ENCODE peak calls at places on chromosomes 2 and 18, in four cellular contexts. Q is tibial artery, R is left ventricle myocardium inferior, I is cardiac muscle cell. J is an unnamed sample.

GRCh38 chr2:196427996-196428634 is 211.4 kb upstream of the CCDC150 start:
- DNase-seq in Q (no peak), R (no peak), I (no peak), J (no peak)

GRCh38 chr2:186617186-186617585 is 27.3 kb downstream of the ITGAV start:
- DNase-seq in Q (no peak), R (no peak), I (no peak), J (no peak)

GRCh38 chr18:68723539-68723938 is 8.6 kb upstream of the TMX3 start:
- DNase-seq in Q (no peak), R (no peak), I (peak; percentile 31), J (no peak)

GRCh38 chr2:64260817-64261216 is 116.6 kb upstream of the PELI1 start:
- DNase-seq in Q (peak; percentile 75), R (peak; percentile 36), I (no peak), J (peak; percentile 14)

GRCh38 chr2:171432206-171432968 is 1.4 kb downstream of the METTL8 start:
- DNase-seq in Q (no peak), R (no peak), I (no peak), J (no peak)

GRCh38 chr2:230124792-230125452 is 56.2 kb upstream of the SLC16A14 start:
- DNase-seq in Q (no peak), R (peak; percentile 22), I (no peak), J (peak; percentile 4)

GRCh38 chr2:15812187-15812830 is 128.0 kb upstream of the MYCN start:
- DNase-seq in Q (no peak), R (no peak), I (no peak), J (peak; percentile 28)

GRCh38 chr18:52903858-52904257 is 563.9 kb downstream of the DCC start:
- DNase-seq in Q (no peak), R (peak; percentile 20), I (peak; percentile 10), J (peak; percentile 35)

GRCh38 chr2:39435974-39436591 is 1.0 kb downstream of the MAP4K3 start:
- DNase-seq in Q (no peak), R (no peak), I (peak; percentile 72), J (peak; percentile 46)

GRCh38 chr2:6968319-6969100 is 51.3 kb downstream of the RNF144A start:
- DNase-seq in Q (no peak), R (peak; percentile 36), I (peak; percentile 61), J (peak; percentile 21)

GRCh38 chr2:217897816-217898806 is 104.7 kb downstream of the TNS1 start:
- DNase-seq in Q (peak; percentile 92), R (peak; percentile 57), I (no peak), J (peak; percentile 98)

GRCh38 chr2:15943378-15943851 is 3.1 kb downstream of the MYCN start:
- DNase-seq in Q (no peak), R (peak; percentile 38), I (no peak), J (peak; percentile 67)

GRCh38 chr2:177585234-177585863 is 192.8 kb downstream of the AGPS start:
- DNase-seq in Q (no peak), R (peak; percentile 37), I (no peak), J (peak; percentile 27)

GRCh38 chr2:17892726-17893534 is 14.5 kb downstream of the KCNS3 start:
- DNase-seq in Q (no peak), R (no peak), I (no peak), J (no peak)

GRCh38 chr2:18467727-18468363 is 92.6 kb downstream of the RDH14 start:
- DNase-seq in Q (no peak), R (no peak), I (peak; percentile 35), J (no peak)

GRCh38 chr2:18074476-18074875 is 196.0 kb downstream of the KCNS3 start:
- DNase-seq in Q (no peak), R (no peak), I (peak; percentile 3), J (no peak)

GRCh38 chr2:84459944-84460429 is 907 bp upstream of the SUCLG1 start:
- DNase-seq in Q (no peak), R (no peak), I (no peak), J (no peak)

GRCh38 chr2:237870754-237871651 is 11.6 kb downstream of the RAMP1 start:
- DNase-seq in Q (peak; percentile 60), R (no peak), I (peak; percentile 39), J (no peak)

GRCh38 chr2:25250331-25251031 is 82.1 kb upstream of the POMC start:
- DNase-seq in Q (no peak), R (no peak), I (peak; percentile 48), J (no peak)

GRCh38 chr2:199303814-199304213 is 153.9 kb downstream of the SATB2 start:
- DNase-seq in Q (peak; percentile 64), R (no peak), I (peak; percentile 88), J (no peak)

GRCh38 chr2:216372761-216373291 is 543 bp upstream of the MARCHF4 start:
- DNase-seq in Q (no peak), R (no peak), I (peak; percentile 79), J (no peak)

GRCh38 chr18:12639990-12640880 is 17.7 kb downstream of the SPIRE1 start:
- DNase-seq in Q (no peak), R (no peak), I (peak; percentile 69), J (no peak)

GRCh38 chr2:116513991-116514390 is 1300.5 kb upstream of the DDX18 start:
- DNase-seq in Q (no peak), R (no peak), I (no peak), J (no peak)

GRCh38 chr18:79971211-79971952 is 6.9 kb downstream of the HSBP1L1 start:
- DNase-seq in Q (peak; percentile 21), R (no peak), I (no peak), J (no peak)

GRCh38 chr2:79702934-79703333 is 190.1 kb downstream of the CTNNA2 start:
- DNase-seq in Q (no peak), R (no peak), I (no peak), J (no peak)

GRCh38 chr2:94979406-94980375 is 45.8 kb upstream of the MAL start:
- DNase-seq in Q (no peak), R (no peak), I (no peak), J (no peak)

GRCh38 chr2:86368181-86368824 is 30.9 kb upstream of the REEP1 start:
- DNase-seq in Q (peak; percentile 67), R (peak; percentile 32), I (peak; percentile 62), J (peak; percentile 28)

GRCh38 chr18:1779587-1779986 is 791.7 kb downstream of the METTL4 start:
- DNase-seq in Q (no peak), R (no peak), I (no peak), J (no peak)

GRCh38 chr2:1497122-1497611 is 83.9 kb downstream of the TPO start:
- DNase-seq in Q (peak; percentile 44), R (no peak), I (no peak), J (peak; percentile 5)

GRCh38 chr2:68253211-68254068 is 1.1 kb upstream of the PPP3R1 start:
- DNase-seq in Q (no peak), R (no peak), I (peak; percentile 41), J (peak; percentile 8)

GRCh38 chr18:57195341-57195740 is 48.5 kb downstream of the BOD1L2 start:
- DNase-seq in Q (no peak), R (no peak), I (no peak), J (no peak)

GRCh38 chr2:180202591-180202990 is 195.5 kb upstream of the CWC22 start:
- DNase-seq in Q (no peak), R (no peak), I (peak; percentile 56), J (no peak)

GRCh38 chr2:119810039-119810630 is 50.4 kb downstream of the PTPN4 start:
- DNase-seq in Q (no peak), R (no peak), I (peak; percentile 21), J (no peak)

GRCh38 chr2:127072970-127073369 is 34.0 kb downstream of the BIN1 start:
- DNase-seq in Q (no peak), R (no peak), I (no peak), J (no peak)

GRCh38 chr2:84281510-84281909 is 177.6 kb downstream of the SUCLG1 start:
- DNase-seq in Q (no peak), R (no peak), I (no peak), J (no peak)

GRCh38 chr18:58186258-58186948 is 142.4 kb downstream of the NEDD4L start:
- DNase-seq in Q (no peak), R (no peak), I (peak; percentile 50), J (peak; percentile 90)

GRCh38 chr2:1366546-1367134 is 46.6 kb upstream of the TPO start:
- DNase-seq in Q (no peak), R (peak; percentile 64), I (no peak), J (peak; percentile 98)

GRCh38 chr2:12741361-12741760 is 24.6 kb downstream of the TRIB2 start:
- DNase-seq in Q (no peak), R (no peak), I (no peak), J (no peak)

GRCh38 chr2:109331081-109331480 is 202.1 kb downstream of the SH3RF3 start:
- DNase-seq in Q (no peak), R (no peak), I (peak; percentile 39), J (no peak)
- H3K4me1 ChIP-seq in Q (no peaks in the 10 kb centered on the region), R (peaks cover 60% of the 10 kb centered on the region), I (no peaks in the 10 kb centered on the region), J (peaks cover 2% of the 10 kb centered on the region)

DNA sequence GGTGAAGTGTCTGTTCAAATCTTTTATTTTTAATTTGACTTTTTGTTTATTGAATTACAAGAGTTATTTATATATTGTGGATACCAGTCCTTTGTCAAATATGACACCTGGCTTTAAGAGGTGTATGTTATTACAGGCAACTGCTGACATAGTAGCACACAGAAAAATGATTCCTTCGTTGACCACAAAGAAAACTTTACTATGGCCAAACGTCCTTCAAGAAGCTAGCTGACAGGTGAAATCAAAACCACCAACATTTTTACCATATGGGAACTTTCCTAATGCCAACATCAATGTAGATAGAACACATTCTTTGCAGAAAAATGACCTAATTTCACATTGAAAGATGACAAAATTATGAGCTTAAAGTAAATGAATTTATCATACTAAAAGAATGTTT is 6.4 kb upstream of the SRBD1 start:
- DNase-seq in Q (no peak), R (no peak), I (no peak), J (no peak)
- H3K4me1 ChIP-seq in Q (no peaks in the 10 kb centered on the region), R (no peaks in the 10 kb centered on the region), I (no peaks in the 10 kb centered on the region), J (peaks cover 24% of the 10 kb centered on the region)

GRCh38 chr18:23193727-23194126 is 58.4 kb downstream of the CABLES1 start:
- DNase-seq in Q (no peak), R (no peak), I (no peak), J (no peak)
- H3K4me1 ChIP-seq in Q (no peaks in the 10 kb centered on the region), R (peaks cover 26% of the 10 kb centered on the region), I (peaks cover 12% of the 10 kb centered on the region), J (peaks cover 22% of the 10 kb centered on the region)

GRCh38 chr2:28644760-28645159 is 106.9 kb upstream of the PPP1CB start:
- DNase-seq in Q (peak; percentile 66), R (no peak), I (no peak), J (no peak)

GRCh38 chr2:28642796-28643195 is 108.8 kb upstream of the PPP1CB start:
- DNase-seq in Q (no peak), R (no peak), I (no peak), J (no peak)

GRCh38 chr2:28645553-28645952 is 106.1 kb upstream of the PPP1CB start:
- DNase-seq in Q (peak; percentile 16), R (no peak), I (no peak), J (no peak)

GRCh38 chr2:28643324-28643723 is 108.3 kb upstream of the PPP1CB start:
- DNase-seq in Q (no peak), R (no peak), I (no peak), J (peak; percentile 67)

GRCh38 chr2:28643911-28644334 is 107.7 kb upstream of the PPP1CB start:
- DNase-seq in Q (no peak), R (no peak), I (peak; percentile 67), J (no peak)
- H3K4me1 ChIP-seq in Q (no peaks in the 10 kb centered on the region), R (peaks cover 9% of the 10 kb centered on the region), I (peaks cover 7% of the 10 kb centered on the region), J (peaks cover 12% of the 10 kb centered on the region)